ENCODE peak calls at places on chromosome 7, in six cellular contexts. N, M, P, E, D and W are unnamed samples.

GRCh38 chr7:141649137-141649864 is 52.7 kb downstream of the DENND11 start:
- DNase-seq in N (no peak), M (no peak), P (no peak), E (no peak), D (no peak), W (no peak)

GRCh38 chr7:44212581-44213184 is 11.9 kb downstream of the YKT6 start:
- DNase-seq in N (no peak), M (no peak), P (no peak), E (no peak), D (no peak), W (no peak)

GRCh38 chr7:27143022-27143949 is at the start of gene HOXA5:
- DNase-seq in N (peak; percentile 73), M (peak; percentile 73), P (no peak), E (no peak), D (no peak), W (no peak)

GRCh38 chr7:143395187-143396149 is 13.2 kb downstream of the EPHA1 start:
- DNase-seq in N (peak; percentile 59), M (no peak), P (no peak), E (no peak), D (no peak), W (no peak)

GRCh38 chr7:65951837-65952578 is 30.0 kb downstream of the GUSB start:
- DNase-seq in N (no peak), M (no peak), P (no peak), E (no peak), D (no peak), W (no peak)

GRCh38 chr7:30975257-30975899 is 11.6 kb downstream of the GHRHR start:
- DNase-seq in N (no peak), M (no peak), P (no peak), E (no peak), D (no peak), W (no peak)

GRCh38 chr7:91020611-91021385 is 243.4 kb upstream of the FZD1 start:
- DNase-seq in N (no peak), M (no peak), P (no peak), E (no peak), D (no peak), W (no peak)

GRCh38 chr7:112254166-112254565 is 47.7 kb downstream of the ZNF277 start:
- DNase-seq in N (no peak), M (no peak), P (no peak), E (no peak), D (no peak), W (no peak)

GRCh38 chr7:44104880-44105771 is 981 bp downstream of the AEBP1 start:
- DNase-seq in N (peak; percentile 93), M (peak; percentile 73), P (no peak), E (no peak), D (no peak), W (no peak)

GRCh38 chr7:42843209-42843800 is 68.6 kb downstream of the C7orf25 start:
- DNase-seq in N (no peak), M (peak; percentile 59), P (no peak), E (peak; percentile 32), D (peak; percentile 22), W (no peak)

GRCh38 chr7:157775021-157775559 is 438.3 kb downstream of the DNAJB6 start:
- DNase-seq in N (no peak), M (no peak), P (no peak), E (no peak), D (no peak), W (no peak)

GRCh38 chr7:125173571-125173970 is 243.9 kb upstream of the POT1 start:
- DNase-seq in N (no peak), M (no peak), P (no peak), E (no peak), D (no peak), W (no peak)

GRCh38 chr7:139899328-139900020 is 70.4 kb downstream of the TBXAS1 start:
- DNase-seq in N (no peak), M (no peak), P (no peak), E (no peak), D (no peak), W (no peak)

GRCh38 chr7:45715471-45716352 is 141.5 kb downstream of the ADCY1 start:
- DNase-seq in N (no peak), M (no peak), P (no peak), E (peak; percentile 5), D (no peak), W (no peak)

GRCh38 chr7:120502132-120502531 is 229.2 kb downstream of the KCND2 start:
- DNase-seq in N (no peak), M (no peak), P (no peak), E (no peak), D (no peak), W (no peak)

GRCh38 chr7:24419070-24419469 is 135.1 kb downstream of the NPY start:
- DNase-seq in N (no peak), M (no peak), P (no peak), E (no peak), D (no peak), W (peak; percentile 11)

GRCh38 chr7:119270045-119270464 is 1002.9 kb upstream of the KCND2 start:
- DNase-seq in N (peak; percentile 55), M (peak; percentile 22), P (no peak), E (no peak), D (no peak), W (peak; percentile 18)

GRCh38 chr7:43905209-43905946 is 1.0 kb downstream of the URGCP start:
- DNase-seq in N (no peak), M (no peak), P (no peak), E (no peak), D (no peak), W (no peak)

GRCh38 chr7:16669581-16669980 is 23.6 kb downstream of the BZW2 start:
- DNase-seq in N (no peak), M (no peak), P (no peak), E (no peak), D (no peak), W (no peak)

GRCh38 chr7:114791771-114792170 is 130.1 kb upstream of the MDFIC start:
- DNase-seq in N (no peak), M (no peak), P (no peak), E (no peak), D (no peak), W (no peak)

GRCh38 chr7:130146693-130147520 is 58.3 kb downstream of the TMEM209 start:
- DNase-seq in N (no peak), M (no peak), P (no peak), E (no peak), D (no peak), W (no peak)

GRCh38 chr7:38881015-38881414 is 28.0 kb downstream of the VPS41 start:
- DNase-seq in N (no peak), M (no peak), P (no peak), E (no peak), D (no peak), W (no peak)

GRCh38 chr7:145168427-145168826 is 332.6 kb upstream of the TPK1 start:
- DNase-seq in N (no peak), M (no peak), P (no peak), E (no peak), D (no peak), W (no peak)

GRCh38 chr7:151851160-151851751 is 25.7 kb downstream of the PRKAG2 start:
- DNase-seq in N (no peak), M (no peak), P (no peak), E (no peak), D (no peak), W (no peak)

GRCh38 chr7:113659419-113659818 is 259.4 kb downstream of the PPP1R3A start:
- DNase-seq in N (no peak), M (no peak), P (no peak), E (no peak), D (no peak), W (no peak)

GRCh38 chr7:14714161-14714728 is 188.3 kb downstream of the DGKB start:
- DNase-seq in N (no peak), M (no peak), P (no peak), E (no peak), D (no peak), W (no peak)

GRCh38 chr7:90560730-90561129 is 35.4 kb upstream of the CDK14 start:
- DNase-seq in N (no peak), M (no peak), P (no peak), E (no peak), D (no peak), W (no peak)

GRCh38 chr7:75968561-75969001 is 25.8 kb downstream of the TMEM120A start:
- DNase-seq in N (peak; percentile 85), M (no peak), P (no peak), E (peak; percentile 45), D (no peak), W (no peak)

GRCh38 chr7:95180-95862 is 97.0 kb upstream of the FAM20C start:
- DNase-seq in N (no peak), M (no peak), P (no peak), E (no peak), D (no peak), W (no peak)

GRCh38 chr7:28168393-28169158 is 12.0 kb downstream of the JAZF1 start:
- DNase-seq in N (no peak), M (no peak), P (no peak), E (no peak), D (no peak), W (no peak)

GRCh38 chr7:37419496-37419895 is 29.2 kb downstream of the ELMO1 start:
- DNase-seq in N (no peak), M (no peak), P (no peak), E (no peak), D (no peak), W (no peak)

GRCh38 chr7:22499044-22499443 is 944 bp downstream of the STEAP1B start:
- DNase-seq in N (no peak), M (no peak), P (no peak), E (no peak), D (no peak), W (no peak)
- H3K4me3 ChIP-seq in N (no peak overlapping the region), M (no peak overlapping the region), P (no peak overlapping the region), E (no peak overlapping the region), D (no peak overlapping the region), W (no peak overlapping the region)

GRCh38 chr7:101939136-101939695 is 121.8 kb downstream of the CUX1 start:
- DNase-seq in N (no peak), M (no peak), P (no peak), E (no peak), D (no peak), W (no peak)
- H3K4me1 ChIP-seq in N (peaks cover 51% of the 10 kb centered on the region), M (peaks cover 21% of the 10 kb centered on the region), P (no peaks in the 10 kb centered on the region), E (peaks cover 53% of the 10 kb centered on the region), D (peaks cover 68% of the 10 kb centered on the region), W (no peaks in the 10 kb centered on the region)

GRCh38 chr7:2038876-2039728 is 193.6 kb downstream of the MAD1L1 start:
- DNase-seq in N (peak; percentile 38), M (no peak), P (no peak), E (no peak), D (no peak), W (no peak)

GRCh38 chr7:2034291-2035201 is 198.2 kb downstream of the MAD1L1 start:
- DNase-seq in N (peak; percentile 48), M (no peak), P (no peak), E (no peak), D (no peak), W (no peak)

GRCh38 chr7:2037805-2038635 is 194.7 kb downstream of the MAD1L1 start:
- DNase-seq in N (peak; percentile 68), M (peak; percentile 80), P (no peak), E (no peak), D (peak; percentile 45), W (no peak)

GRCh38 chr7:2036786-2037185 is 196.0 kb downstream of the MAD1L1 start:
- DNase-seq in N (peak; percentile 42), M (no peak), P (no peak), E (no peak), D (no peak), W (no peak)

GRCh38 chr7:2037301-2037804 is 195.4 kb downstream of the MAD1L1 start:
- DNase-seq in N (peak; percentile 49), M (no peak), P (peak; percentile 6), E (no peak), D (no peak), W (no peak)
- H3K4me3 ChIP-seq in N (peak overlapping the region; percentile 39), M (peak overlapping the region; percentile 17), P (peak overlapping the region; percentile 62), E (no peak overlapping the region), D (peak overlapping the region; percentile 39), W (no peak overlapping the region)

GRCh38 chr7:100367676-100368613 is 5.3 kb upstream of the PILRA start:
- DNase-seq in N (no peak), M (no peak), P (no peak), E (no peak), D (no peak), W (no peak)
- H3K4me1 ChIP-seq in N (peaks cover 3% of the 10 kb centered on the region), M (no peaks in the 10 kb centered on the region), P (no peaks in the 10 kb centered on the region), E (peaks cover 76% of the 10 kb centered on the region), D (peaks cover 10% of the 10 kb centered on the region), W (no peaks in the 10 kb centered on the region)